ENCODE peak calls at places on chromosomes 3 and 15, in nine cellular contexts. V is NCI-H1105, Z is NCI-H1930, T is HT-29, J is EH, Y is SHP77 treated with DMSO at 0.1 percent for 48 hours, N is spleen, X is stomach, U is SIG-M5. L is an unnamed sample.

GRCh38 chr3:196518999-196519737 is 4.0 kb upstream of the SMCO1 start:
- DNase-seq in V (peak), Z (peak), T (peak), J (peak), Y (no peak), N (no peak), X (peak), U (no peak), L (peak)

GRCh38 chr3:141796436-141797166 is 33.4 kb downstream of the GRK7 start:
- DNase-seq in V (no peak), Z (no peak), T (no peak), J (peak), Y (no peak), N (peak), X (no peak), U (peak), L (peak)

GRCh38 chr3:11803977-11804903 is 42.4 kb downstream of the TAMM41 start:
- DNase-seq in V (peak), Z (peak), T (peak), J (peak), Y (peak), N (no peak), X (peak), U (no peak), L (peak)

GRCh38 chr15:90345859-90346258 is 6.2 kb upstream of the ZNF774 start:
- DNase-seq in V (no peak), Z (no peak), T (no peak), J (no peak), Y (no peak), N (no peak), X (no peak), U (no peak), L (no peak)

GRCh38 chr3:125150525-125151436 is 61.8 kb downstream of the SLC12A8 start:
- DNase-seq in V (peak), Z (no peak), T (peak), J (peak), Y (peak), N (no peak), X (peak), U (no peak), L (no peak)

GRCh38 chr3:120497318-120497717 is 46.5 kb upstream of the FSTL1 start:
- DNase-seq in V (no peak), Z (no peak), T (no peak), J (peak), Y (no peak), N (no peak), X (no peak), U (no peak), L (peak)

GRCh38 chr3:142705256-142705655 is 18.6 kb upstream of the TRPC1 start:
- DNase-seq in V (peak), Z (no peak), T (no peak), J (no peak), Y (no peak), N (no peak), X (no peak), U (no peak), L (no peak)

GRCh38 chr3:56753206-56753605 is 48.5 kb downstream of the ARHGEF3 start:
- DNase-seq in V (no peak), Z (no peak), T (no peak), J (peak), Y (no peak), N (no peak), X (no peak), U (peak), L (no peak)

GRCh38 chr3:121800906-121801305 is 34.0 kb downstream of the IQCB1 start:
- DNase-seq in V (no peak), Z (no peak), T (no peak), J (no peak), Y (no peak), N (no peak), X (no peak), U (no peak), L (no peak)

GRCh38 chr3:134376385-134376765 is 2.1 kb upstream of the AMOTL2 start:
- DNase-seq in V (no peak), Z (no peak), T (no peak), J (no peak), Y (no peak), N (peak), X (no peak), U (no peak), L (no peak)

GRCh38 chr3:158443632-158444031 is 127.4 kb upstream of the MLF1 start:
- DNase-seq in V (no peak), Z (no peak), T (no peak), J (no peak), Y (no peak), N (no peak), X (no peak), U (no peak), L (no peak)

GRCh38 chr15:53328341-53328740 is 431.1 kb downstream of the WDR72 start:
- DNase-seq in V (no peak), Z (no peak), T (no peak), J (no peak), Y (no peak), N (no peak), X (no peak), U (no peak), L (no peak)